ENCODE peak calls at places on chromosomes 4 and X, in six cellular contexts. O is OCI-LY7, B is breast epithelium, N is ovary, P is GM13976, W is IMR-90. Z is an unnamed sample.

GRCh38 chr4:74431113-74431826 is 13.7 kb upstream of the AREG start:
- DNase-seq in O (no peak), B (no peak), N (no peak), P (no peak), W (no peak), Z (no peak)

GRCh38 chr4:118284169-118284568 is 68.6 kb downstream of the PRSS12 start:
- DNase-seq in O (peak), B (no peak), N (no peak), P (no peak), W (peak), Z (no peak)

GRCh38 chr4:8793571-8794160 is 78.0 kb downstream of the HMX1 start:
- DNase-seq in O (no peak), B (no peak), N (no peak), P (no peak), W (no peak), Z (no peak)

GRCh38 chr4:181966084-181966483 is 277.1 kb upstream of the TENM3 start:
- DNase-seq in O (no peak), B (no peak), N (no peak), P (no peak), W (peak), Z (no peak)

GRCh38 chr4:150411527-150411926 is 170.4 kb upstream of the MAB21L2 start:
- DNase-seq in O (no peak), B (no peak), N (no peak), P (no peak), W (no peak), Z (no peak)

GRCh38 chrX:37320541-37321203 is 28.5 kb upstream of the PRRG1 start:
- DNase-seq in O (no peak), B (no peak), N (no peak), P (no peak), W (no peak), Z (no peak)

GRCh38 chr4:138868562-138868961 is 147.0 kb upstream of the NOCT start:
- DNase-seq in O (no peak), B (no peak), N (peak), P (no peak), W (peak), Z (no peak)

GRCh38 chrX:1465261-1466231 is 12.8 kb upstream of the ASMTL start:
- DNase-seq in O (no peak), B (peak), N (no peak), P (no peak), W (no peak), Z (peak)

GRCh38 chr4:52659016-52659721 is at the start of gene USP46:
- DNase-seq in O (peak), B (peak), N (peak), P (peak), W (peak), Z (peak)
- TF ChIP-seq CTCF in O (no peak), B (no peak), N (no peak), P (no peak), W (no peak), Z (no peak)

DNA sequence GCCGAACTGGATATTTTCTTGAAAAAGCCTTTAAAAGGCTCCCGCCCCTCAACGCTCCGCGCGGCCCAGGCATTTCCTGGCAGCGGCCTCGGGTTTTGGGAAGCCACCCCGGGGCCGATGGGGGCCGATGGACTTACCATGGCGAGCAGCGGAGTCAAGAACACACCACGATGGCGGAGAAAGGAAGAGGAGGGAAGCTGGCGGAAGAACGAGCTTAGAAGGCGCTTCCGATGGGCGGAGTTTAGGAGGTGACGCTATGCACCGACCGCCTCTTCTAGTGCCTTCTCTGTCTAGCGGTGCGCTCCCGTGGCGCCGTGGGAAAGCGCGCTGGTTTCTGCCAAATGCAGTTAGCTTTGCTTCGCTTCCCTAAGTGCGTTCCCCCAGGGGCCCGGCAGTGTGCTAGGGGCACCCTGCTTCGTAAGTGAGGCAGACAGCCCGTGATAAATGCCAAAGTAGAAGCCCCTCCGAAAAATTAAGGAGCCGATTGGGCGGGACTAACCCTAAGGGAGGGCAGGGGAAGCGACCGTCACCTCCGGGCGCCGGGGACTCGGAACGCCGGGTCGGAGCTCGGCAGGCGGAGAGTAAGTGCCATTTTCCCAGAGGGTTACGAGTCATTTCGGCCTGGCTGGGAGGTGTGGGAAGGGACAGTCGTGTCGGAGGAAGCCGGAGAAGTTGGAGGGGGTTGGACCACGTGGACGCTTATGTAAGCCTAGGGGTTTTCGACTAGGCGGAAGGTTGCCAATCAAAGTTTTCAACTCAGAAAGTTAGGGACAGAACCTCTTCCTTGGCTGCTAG is at the start of gene RPL39:
- DNase-seq in O (peak), B (peak), N (peak), P (peak), W (peak), Z (peak)
- TF ChIP-seq CTCF in O (no peak), B (no peak), N (no peak), P (no peak), W (no peak), Z (no peak)

GRCh38 chrX:63128509-63128908 is 222.6 kb downstream of the SPIN4 start:
- DNase-seq in O (peak), B (no peak), N (no peak), P (no peak), W (peak), Z (no peak)
- TF ChIP-seq CTCF in O (peak), B (no peak), N (no peak), P (peak), W (peak), Z (peak)

GRCh38 chrX:107978707-107979307 is 3.4 kb downstream of the TEX13B start:
- DNase-seq in O (peak), B (no peak), N (no peak), P (no peak), W (peak), Z (no peak)
- TF ChIP-seq CTCF in O (peak), B (no peak), N (no peak), P (peak), W (peak), Z (peak)

GRCh38 chr4:40206421-40206820 is 9.6 kb downstream of the RHOH start:
- DNase-seq in O (no peak), B (no peak), N (no peak), P (no peak), W (no peak), Z (no peak)
- TF ChIP-seq CTCF in O (no peak), B (no peak), N (no peak), P (no peak), W (no peak), Z (no peak)

GRCh38 chr4:186726440-186727148 is 2.9 kb upstream of the FAT1 start:
- DNase-seq in O (no peak), B (peak), N (peak), P (no peak), W (peak), Z (peak)
- TF ChIP-seq CTCF in O (no peak), B (no peak), N (no peak), P (no peak), W (peak), Z (no peak)

GRCh38 chr4:153084249-153084648 is 120.0 kb upstream of the TRIM2 start:
- DNase-seq in O (no peak), B (no peak), N (no peak), P (no peak), W (no peak), Z (no peak)

GRCh38 chr4:153084939-153085630 is 119.2 kb upstream of the TRIM2 start:
- DNase-seq in O (peak), B (peak), N (peak), P (peak), W (peak), Z (peak)

GRCh38 chr4:153081693-153082092 is 122.5 kb upstream of the TRIM2 start:
- DNase-seq in O (no peak), B (no peak), N (no peak), P (no peak), W (no peak), Z (no peak)

GRCh38 chr4:153082322-153083301 is 121.6 kb upstream of the TRIM2 start:
- DNase-seq in O (no peak), B (no peak), N (no peak), P (no peak), W (no peak), Z (no peak)

DNA sequence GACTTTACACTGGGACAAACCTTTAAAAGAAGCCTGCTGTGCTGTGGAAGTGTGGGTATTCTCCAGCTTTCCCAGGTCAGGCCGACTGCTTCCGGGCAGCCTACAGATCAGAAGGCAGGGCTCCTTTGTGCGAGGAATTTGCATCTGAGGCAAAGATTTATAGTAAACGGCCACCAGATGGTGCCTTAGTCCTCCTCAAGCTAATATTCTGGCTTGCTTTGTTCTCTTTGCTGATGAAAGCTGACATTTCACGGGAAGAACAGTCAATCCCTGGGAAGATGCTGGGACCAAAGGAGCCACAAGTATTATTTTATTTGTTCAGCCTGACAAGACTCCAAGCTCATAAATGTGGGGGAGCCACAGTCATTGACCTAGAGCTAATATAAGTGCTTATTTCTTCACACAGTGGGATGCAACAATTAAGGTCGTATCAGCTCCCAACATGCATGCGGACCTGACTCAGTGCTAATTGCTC is 120.8 kb upstream of the TRIM2 start:
- DNase-seq in O (peak), B (peak), N (peak), P (peak), W (peak), Z (no peak)
- TF ChIP-seq CTCF in O (peak), B (peak), N (peak), P (peak), W (peak), Z (peak)

DNA sequence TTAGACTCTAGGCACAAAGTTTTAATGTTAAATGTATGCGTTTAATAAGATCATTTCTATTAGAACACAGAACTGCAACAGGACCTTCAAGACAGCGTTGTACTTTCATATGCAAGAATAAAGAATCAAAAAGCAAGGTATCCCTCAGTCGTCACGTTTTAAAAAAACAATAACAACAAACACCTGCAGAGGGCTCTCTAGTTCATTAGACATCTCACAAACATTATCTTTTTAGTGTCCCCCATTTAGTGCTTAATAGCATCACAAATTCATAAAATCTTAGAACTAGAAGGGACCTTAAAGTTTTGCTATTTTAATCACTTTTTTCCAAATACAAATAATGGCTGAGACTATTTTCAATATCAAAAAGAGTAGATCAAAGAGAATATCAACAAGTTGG is 236.6 kb downstream of the DCHS2 start:
- DNase-seq in O (peak), B (no peak), N (no peak), P (no peak), W (no peak), Z (no peak)
- TF ChIP-seq CTCF in O (peak), B (no peak), N (no peak), P (no peak), W (no peak), Z (peak)

GRCh38 chrX:5458300-5458699 is 770.4 kb downstream of the NLGN4X start:
- DNase-seq in O (peak), B (no peak), N (no peak), P (no peak), W (no peak), Z (no peak)
- TF ChIP-seq CTCF in O (peak), B (no peak), N (no peak), P (no peak), W (no peak), Z (peak)

Z was measured in type B pancreatic cell.